ENCODE peak calls at places on chromosomes 5 and 9, in seven cellular contexts. O is IMR-90, I is H9, T is mesenchymal stem cell, Q is trophoblast cell, E is neuronal stem cell, J is H1. A is an unnamed sample.

GRCh38 chr9:133666845-133667244 is 30.7 kb downstream of the DBH start:
- DNase-seq in E (no peak), I (no peak), J (no peak), T (no peak), O (no peak), Q (no peak), A (no peak)

GRCh38 chr9:26863074-26863473 is 29.5 kb downstream of the CAAP1 start:
- DNase-seq in J (no peak), E (no peak), T (peak; percentile 22), I (no peak), O (peak; percentile 2), Q (peak; percentile 8), A (peak; percentile 21)

GRCh38 chr5:1538276-1538675 is 14.5 kb upstream of the LPCAT1 start:
- DNase-seq in I (no peak), J (no peak), T (no peak), Q (no peak), O (no peak), E (no peak), A (no peak)

GRCh38 chr9:84296146-84296843 is 44.3 kb downstream of the SLC28A3 start:
- DNase-seq in E (no peak), Q (peak; percentile 65), I (no peak), O (peak; percentile 90), J (no peak), T (peak; percentile 81), A (no peak)

GRCh38 chr9:26744362-26744965 is 148.1 kb downstream of the CAAP1 start:
- DNase-seq in E (no peak), J (no peak), I (no peak), T (peak; percentile 47), Q (peak; percentile 69), O (peak; percentile 38), A (peak; percentile 27)

GRCh38 chr9:85876628-85877027 is 64.3 kb upstream of the NAA35 start:
- DNase-seq in I (no peak), T (peak; percentile 77), O (no peak), J (no peak), Q (no peak), E (no peak), A (no peak)

GRCh38 chr5:177098772-177099152 is 12.0 kb downstream of the FGFR4 start:
- DNase-seq in T (peak; percentile 82), I (peak; percentile 32), J (no peak), Q (no peak), E (no peak), O (peak; percentile 68), A (no peak)

GRCh38 chr9:77038281-77039036 is 19.0 kb downstream of the FOXB2 start:
- DNase-seq in I (no peak), T (no peak), Q (no peak), O (no peak), J (no peak), E (no peak), A (no peak)

GRCh38 chr5:35926389-35927051 is 11.9 kb downstream of the CAPSL start:
- DNase-seq in Q (peak; percentile 77), J (peak; percentile 81), E (peak; percentile 75), O (peak; percentile 50), T (peak; percentile 60), I (peak; percentile 76), A (peak; percentile 73)

GRCh38 chr5:137933491-137933911 is 44.2 kb downstream of the PKD2L2 start:
- DNase-seq in E (no peak), O (peak; percentile 57), T (peak; percentile 27), Q (no peak), J (no peak), I (no peak), A (no peak)

GRCh38 chr5:12354686-12355085 is 450.4 kb upstream of the CTNND2 start:
- DNase-seq in E (no peak), J (no peak), T (no peak), I (no peak), O (no peak), Q (no peak), A (no peak)

GRCh38 chr9:16202913-16203734 is 650.3 kb downstream of the CCDC171 start:
- DNase-seq in E (no peak), I (no peak), J (no peak), Q (peak; percentile 71), O (peak; percentile 91), T (peak; percentile 88), A (peak; percentile 75)

GRCh38 chr5:1165864-1166263 is 35.5 kb upstream of the SLC6A19 start:
- DNase-seq in J (no peak), T (no peak), O (no peak), I (no peak), Q (no peak), E (no peak), A (no peak)

GRCh38 chr5:39947657-39948056 is 522.9 kb upstream of the DAB2 start:
- DNase-seq in E (no peak), Q (no peak), I (no peak), O (peak; percentile 2), T (no peak), J (no peak), A (no peak)

GRCh38 chr5:52870448-52870847 is 82.7 kb downstream of the ITGA1 start:
- DNase-seq in T (peak; percentile 79), I (no peak), O (no peak), J (no peak), Q (peak; percentile 97), E (peak; percentile 8), A (no peak)

GRCh38 chr5:2904956-2905355 is 153.5 kb upstream of the IRX2 start:
- DNase-seq in T (no peak), J (peak; percentile 34), E (no peak), Q (no peak), I (no peak), O (no peak), A (no peak)

GRCh38 chr5:73419414-73420390 is 28.9 kb downstream of the FOXD1 start:
- DNase-seq in J (peak; percentile 76), T (peak; percentile 42), E (no peak), O (peak; percentile 86), Q (peak; percentile 4), I (peak; percentile 58), A (peak; percentile 70)

GRCh38 chr9:122158202-122158601 is 1.4 kb downstream of the NDUFA8 start:
- DNase-seq in I (peak; percentile 69), E (no peak), O (peak; percentile 43), Q (peak; percentile 43), J (no peak), T (peak; percentile 74), A (peak; percentile 81)

GRCh38 chr5:95382843-95383242 is 8.3 kb upstream of the FAM81B start:
- DNase-seq in J (no peak), Q (no peak), E (no peak), T (no peak), I (no peak), O (no peak), A (no peak)

GRCh38 chr5:96851312-96852062 is 24.8 kb upstream of the ERAP2 start:
- DNase-seq in J (no peak), E (no peak), Q (no peak), O (no peak), T (no peak), I (no peak), A (no peak)

GRCh38 chr9:120017971-120018370 is 562.0 kb downstream of the CDK5RAP2 start:
- DNase-seq in O (no peak), T (no peak), Q (no peak), J (no peak), I (no peak), E (no peak), A (no peak)

GRCh38 chr5:88825782-88826110 is 57.2 kb downstream of the MEF2C start:
- DNase-seq in J (no peak), O (peak; percentile 8), T (no peak), I (no peak), Q (peak; percentile 65), E (no peak), A (peak; percentile 48)

DNA sequence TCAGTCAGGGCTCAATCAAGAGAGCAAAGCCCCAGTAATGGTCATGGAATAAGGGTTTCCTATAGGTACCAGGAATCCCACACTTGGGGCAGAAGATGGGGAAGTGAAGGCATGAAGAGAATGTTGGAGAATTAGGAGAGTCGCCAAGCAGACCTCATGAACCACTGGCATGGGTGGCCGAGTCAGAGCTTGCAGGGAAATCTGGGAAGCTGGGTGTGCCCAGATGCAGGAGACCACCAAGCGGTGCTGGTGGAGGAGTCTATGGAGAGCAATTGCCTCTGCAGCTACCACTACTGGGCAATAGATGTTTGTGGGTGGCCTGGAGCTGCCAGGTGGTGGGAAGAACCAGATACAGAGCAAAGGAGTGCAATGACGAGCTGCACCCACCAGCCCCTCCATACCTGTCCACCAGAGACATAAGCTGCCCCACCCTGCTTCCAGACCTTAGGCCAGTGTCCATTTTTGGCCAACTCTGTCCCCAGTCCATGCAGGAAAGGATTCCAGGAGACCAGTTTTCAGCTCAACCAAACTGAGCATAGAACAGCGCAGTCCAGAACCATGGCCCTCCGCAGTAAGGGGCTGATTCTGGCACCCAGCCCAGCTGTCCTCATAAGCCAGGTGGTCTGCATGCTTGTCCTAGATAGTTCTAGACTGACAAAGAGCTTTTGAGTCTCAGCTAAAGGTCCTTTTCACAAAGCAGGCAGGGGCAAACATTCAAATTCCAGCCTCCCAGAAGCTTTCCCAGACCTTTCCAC is 323.9 kb downstream of the GADD45G start:
- DNase-seq in Q (no peak), O (no peak), E (no peak), T (no peak), I (no peak), J (no peak), A (no peak)
- H3K27ac ChIP-seq in Q (no peak overlapping the region), O (no peak overlapping the region), E (no peak overlapping the region), T (no peak overlapping the region), I (no peak overlapping the region), J (no peak overlapping the region), A (no peak overlapping the region)

DNA sequence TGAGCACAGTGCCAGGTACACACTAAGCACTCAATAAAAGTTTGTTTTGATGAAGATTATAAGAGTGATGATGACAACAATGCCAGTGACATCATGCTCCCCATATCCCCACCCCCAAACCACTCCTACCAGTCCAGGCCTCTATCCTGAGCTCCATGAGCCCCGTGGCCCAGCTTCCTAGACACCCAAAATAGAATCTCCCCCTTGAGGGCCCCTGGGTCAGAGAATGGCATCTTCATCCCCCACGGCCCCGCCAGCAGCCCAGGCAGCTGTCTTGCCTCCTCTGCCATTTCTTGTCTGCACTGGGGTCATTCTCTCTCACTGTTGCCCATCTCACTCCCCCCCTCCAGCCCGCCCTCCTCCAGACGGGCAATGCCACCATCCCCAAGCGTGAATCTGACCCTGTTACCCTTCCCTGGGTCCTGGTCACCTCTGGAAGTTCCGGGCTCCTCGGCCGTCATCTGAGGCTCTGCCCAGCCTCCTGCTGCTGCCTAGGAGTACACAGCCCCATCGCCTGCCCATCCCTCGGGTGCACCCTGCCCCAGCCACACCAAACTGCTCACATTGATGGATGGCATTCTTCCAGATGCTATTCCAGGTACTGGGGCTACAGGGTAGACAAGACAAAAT is 76.8 kb upstream of the LMX1B start:
- DNase-seq in O (no peak), Q (no peak), E (no peak), T (no peak), I (no peak), J (no peak), A (no peak)
- H2BK120ac ChIP-seq in O (no peak overlapping the region), Q (peak overlapping the region; percentile 36), E (peak overlapping the region; percentile 4), T (no peak overlapping the region), I (no peak overlapping the region), J (no peak overlapping the region), A (no peak overlapping the region)

DNA sequence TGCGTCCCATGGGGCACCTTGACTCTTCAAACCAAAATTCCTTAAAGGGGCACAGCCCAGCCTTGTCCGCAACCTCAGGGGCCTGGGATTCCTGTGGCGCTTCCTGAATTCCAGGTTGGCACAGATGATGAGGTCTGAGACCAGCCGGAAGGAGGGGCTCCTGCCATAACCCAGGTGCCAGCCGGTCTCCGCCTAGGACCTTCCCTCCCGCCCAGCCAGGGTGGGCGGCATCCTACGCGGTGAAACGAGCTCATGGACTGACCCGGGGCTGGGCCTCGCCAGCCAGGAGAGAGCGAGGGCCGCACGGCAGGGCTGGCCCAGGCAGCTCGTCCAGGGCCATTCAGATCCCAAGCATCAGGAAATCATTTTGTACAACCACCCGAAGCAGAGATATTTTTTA is 23.0 kb downstream of the AMBP start:
- DNase-seq in I (peak; percentile 25), T (no peak), E (no peak), O (no peak), J (peak; percentile 41), Q (no peak), A (no peak)
- H3K27ac ChIP-seq in I (no peak overlapping the region), T (no peak overlapping the region), E (no peak overlapping the region), O (no peak overlapping the region), J (no peak overlapping the region), Q (no peak overlapping the region), A (no peak overlapping the region)

GRCh38 chr5:87022415-87022814 is 245.3 kb upstream of the RASA1 start:
- DNase-seq in J (no peak), T (no peak), E (no peak), I (no peak), O (no peak), Q (no peak), A (no peak)
- H2BK120ac ChIP-seq in J (no peak overlapping the region), T (no peak overlapping the region), E (no peak overlapping the region), I (no peak overlapping the region), O (no peak overlapping the region), Q (no peak overlapping the region), A (no peak overlapping the region)